ENCODE peak calls at places on chromosomes 12 and 14, in four cellular contexts. C is ACHN, Q is IMR-90, G is NCI-H1694. F is an unnamed sample.

GRCh38 chr14:38342803-38343202 is 86.9 kb upstream of the CLEC14A start:
- DNase-seq in C (no peak), Q (peak), G (no peak), F (peak)

GRCh38 chr14:106318700-106319099 is 792.3 kb downstream of the TMEM121 start:
- DNase-seq in C (no peak), Q (no peak), G (no peak), F (no peak)

GRCh38 chr14:74946659-74947281 is 8.6 kb downstream of the PGF start:
- DNase-seq in C (no peak), Q (no peak), G (no peak), F (no peak)

GRCh38 chr12:107622005-107622404 is 63.6 kb upstream of the PWP1 start:
- DNase-seq in C (peak), Q (peak), G (no peak), F (no peak)

GRCh38 chr12:112422531-112422930 is 3.8 kb downstream of the PTPN11 start:
- DNase-seq in C (no peak), Q (no peak), G (no peak), F (peak)

GRCh38 chr12:109044241-109044640 is 8.1 kb upstream of the USP30 start:
- DNase-seq in C (no peak), Q (no peak), G (no peak), F (no peak)

GRCh38 chr14:68377056-68377455 is 415.8 kb downstream of the ZFP36L1 start:
- DNase-seq in C (no peak), Q (no peak), G (no peak), F (no peak)

GRCh38 chr14:53062856-53063255 is 90.3 kb downstream of the DDHD1 start:
- DNase-seq in C (no peak), Q (peak), G (no peak), F (no peak)

GRCh38 chr14:49959822-49960408 is 67.0 kb downstream of the ARF6 start:
- DNase-seq in C (peak), Q (no peak), G (no peak), F (no peak)

GRCh38 chr14:23025181-23025788 is 9.4 kb downstream of the PSMB5 start:
- DNase-seq in C (no peak), Q (no peak), G (peak), F (peak)

GRCh38 chr14:56189306-56189705 is 71.1 kb downstream of the PELI2 start:
- DNase-seq in C (no peak), Q (peak), G (no peak), F (peak)

GRCh38 chr14:96978525-96979272 is 181.5 kb downstream of the VRK1 start:
- DNase-seq in C (no peak), Q (no peak), G (no peak), F (no peak)

GRCh38 chr12:103169-103981 is 36.8 kb downstream of the IQSEC3 start:
- DNase-seq in C (no peak), Q (no peak), G (no peak), F (no peak)

GRCh38 chr12:66270613-66271012 is 31.7 kb upstream of the HELB start:
- DNase-seq in C (no peak), Q (no peak), G (no peak), F (no peak)

GRCh38 chr12:95978351-95978750 is 17.8 kb downstream of the HAL start:
- DNase-seq in C (no peak), Q (no peak), G (no peak), F (no peak)

GRCh38 chr12:570237-570925 is 92.9 kb downstream of the NINJ2 start:
- DNase-seq in C (peak), Q (peak), G (no peak), F (peak)